ENCODE peak calls at places on chromosomes 7 and 10, in eight cellular contexts. One of them, this sample, is unnamed.

GRCh38 chr7:155945670-155946325 is 133.5 kb upstream of the SHH start:
- DNase-seq in activated CD4-positive, CD25-positive, alpha-beta regulatory T cell treated with anti-CD3 and anti-CD28 coated beads, Interleukin-2, amount 50 U/mL, for 72 hours: no peak
- DNase-seq in CD4-positive, CD25-positive, alpha-beta regulatory T cell: no peak
- DNase-seq in A549: no peak
- DNase-seq in AG08395: no peak
- DNase-seq in keratinocyte: no peak
- DNase-seq in H9: no peak
- DNase-seq in stimulated activated CD4-positive, alpha-beta T cell treated with anti-CD3 and anti-CD28 coated beads, Interleukin-2, amount 100 ng/mL, for 48 hours: no peak
- DNase-seq in this sample: no peak

GRCh38 chr7:155962191-155962967 is 150.1 kb upstream of the SHH start:
- DNase-seq in stimulated activated CD4-positive, alpha-beta T cell treated with anti-CD3 and anti-CD28 coated beads, Interleukin-2, amount 100 ng/mL, for 48 hours: peak
- DNase-seq in A549: peak
- DNase-seq in H9: no peak
- DNase-seq in activated CD4-positive, CD25-positive, alpha-beta regulatory T cell treated with anti-CD3 and anti-CD28 coated beads, Interleukin-2, amount 50 U/mL, for 72 hours: no peak
- DNase-seq in AG08395: no peak
- DNase-seq in keratinocyte: no peak
- DNase-seq in CD4-positive, CD25-positive, alpha-beta regulatory T cell: peak
- DNase-seq in this sample: no peak

GRCh38 chr7:6271694-6272371 is 591 bp downstream of the CYTH3 start:
- DNase-seq in stimulated activated CD4-positive, alpha-beta T cell treated with anti-CD3 and anti-CD28 coated beads, Interleukin-2, amount 100 ng/mL, for 48 hours: no peak
- DNase-seq in A549: peak
- DNase-seq in AG08395: no peak
- DNase-seq in H9: no peak
- DNase-seq in keratinocyte: no peak
- DNase-seq in activated CD4-positive, CD25-positive, alpha-beta regulatory T cell treated with anti-CD3 and anti-CD28 coated beads, Interleukin-2, amount 50 U/mL, for 72 hours: peak
- DNase-seq in CD4-positive, CD25-positive, alpha-beta regulatory T cell: peak
- DNase-seq in this sample: no peak

GRCh38 chr10:75468612-75469011 is 37.2 kb downstream of the LRMDA start:
- DNase-seq in activated CD4-positive, CD25-positive, alpha-beta regulatory T cell treated with anti-CD3 and anti-CD28 coated beads, Interleukin-2, amount 50 U/mL, for 72 hours: no peak
- DNase-seq in stimulated activated CD4-positive, alpha-beta T cell treated with anti-CD3 and anti-CD28 coated beads, Interleukin-2, amount 100 ng/mL, for 48 hours: no peak
- DNase-seq in AG08395: no peak
- DNase-seq in CD4-positive, CD25-positive, alpha-beta regulatory T cell: no peak
- DNase-seq in H9: no peak
- DNase-seq in A549: no peak
- DNase-seq in keratinocyte: no peak
- DNase-seq in this sample: peak

GRCh38 chr7:94779070-94779469 is 123.1 kb upstream of the SGCE start:
- DNase-seq in keratinocyte: no peak
- DNase-seq in CD4-positive, CD25-positive, alpha-beta regulatory T cell: no peak
- DNase-seq in AG08395: no peak
- DNase-seq in activated CD4-positive, CD25-positive, alpha-beta regulatory T cell treated with anti-CD3 and anti-CD28 coated beads, Interleukin-2, amount 50 U/mL, for 72 hours: no peak
- DNase-seq in H9: no peak
- DNase-seq in A549: no peak
- DNase-seq in stimulated activated CD4-positive, alpha-beta T cell treated with anti-CD3 and anti-CD28 coated beads, Interleukin-2, amount 100 ng/mL, for 48 hours: no peak
- DNase-seq in this sample: no peak

GRCh38 chr7:20554072-20554471 is 61.4 kb upstream of the ABCB5 start:
- DNase-seq in H9: no peak
- DNase-seq in CD4-positive, CD25-positive, alpha-beta regulatory T cell: no peak
- DNase-seq in activated CD4-positive, CD25-positive, alpha-beta regulatory T cell treated with anti-CD3 and anti-CD28 coated beads, Interleukin-2, amount 50 U/mL, for 72 hours: no peak
- DNase-seq in A549: no peak
- DNase-seq in AG08395: no peak
- DNase-seq in keratinocyte: no peak
- DNase-seq in stimulated activated CD4-positive, alpha-beta T cell treated with anti-CD3 and anti-CD28 coated beads, Interleukin-2, amount 100 ng/mL, for 48 hours: no peak
- DNase-seq in this sample: no peak

GRCh38 chr7:37251222-37251621 is 197.4 kb downstream of the ELMO1 start:
- DNase-seq in H9: no peak
- DNase-seq in AG08395: no peak
- DNase-seq in stimulated activated CD4-positive, alpha-beta T cell treated with anti-CD3 and anti-CD28 coated beads, Interleukin-2, amount 100 ng/mL, for 48 hours: no peak
- DNase-seq in activated CD4-positive, CD25-positive, alpha-beta regulatory T cell treated with anti-CD3 and anti-CD28 coated beads, Interleukin-2, amount 50 U/mL, for 72 hours: no peak
- DNase-seq in keratinocyte: no peak
- DNase-seq in A549: no peak
- DNase-seq in CD4-positive, CD25-positive, alpha-beta regulatory T cell: no peak
- DNase-seq in this sample: no peak

GRCh38 chr7:48094861-48095293 is 5.8 kb downstream of the UPP1 start:
- DNase-seq in stimulated activated CD4-positive, alpha-beta T cell treated with anti-CD3 and anti-CD28 coated beads, Interleukin-2, amount 100 ng/mL, for 48 hours: no peak
- DNase-seq in AG08395: peak
- DNase-seq in H9: no peak
- DNase-seq in keratinocyte: no peak
- DNase-seq in activated CD4-positive, CD25-positive, alpha-beta regulatory T cell treated with anti-CD3 and anti-CD28 coated beads, Interleukin-2, amount 50 U/mL, for 72 hours: no peak
- DNase-seq in A549: no peak
- DNase-seq in CD4-positive, CD25-positive, alpha-beta regulatory T cell: no peak
- DNase-seq in this sample: no peak

GRCh38 chr10:63273575-63273974 is 140.4 kb downstream of the NRBF2 start:
- DNase-seq in stimulated activated CD4-positive, alpha-beta T cell treated with anti-CD3 and anti-CD28 coated beads, Interleukin-2, amount 100 ng/mL, for 48 hours: no peak
- DNase-seq in AG08395: no peak
- DNase-seq in H9: no peak
- DNase-seq in A549: no peak
- DNase-seq in keratinocyte: no peak
- DNase-seq in activated CD4-positive, CD25-positive, alpha-beta regulatory T cell treated with anti-CD3 and anti-CD28 coated beads, Interleukin-2, amount 50 U/mL, for 72 hours: no peak
- DNase-seq in CD4-positive, CD25-positive, alpha-beta regulatory T cell: peak
- DNase-seq in this sample: no peak

GRCh38 chr7:148472406-148472805 is 118.2 kb upstream of the C7orf33 start:
- DNase-seq in stimulated activated CD4-positive, alpha-beta T cell treated with anti-CD3 and anti-CD28 coated beads, Interleukin-2, amount 100 ng/mL, for 48 hours: no peak
- DNase-seq in CD4-positive, CD25-positive, alpha-beta regulatory T cell: no peak
- DNase-seq in A549: no peak
- DNase-seq in AG08395: no peak
- DNase-seq in H9: no peak
- DNase-seq in activated CD4-positive, CD25-positive, alpha-beta regulatory T cell treated with anti-CD3 and anti-CD28 coated beads, Interleukin-2, amount 50 U/mL, for 72 hours: no peak
- DNase-seq in keratinocyte: no peak
- DNase-seq in this sample: no peak

GRCh38 chr7:92325850-92326249 is 80.1 kb downstream of the ANKIB1 start:
- DNase-seq in CD4-positive, CD25-positive, alpha-beta regulatory T cell: peak
- DNase-seq in activated CD4-positive, CD25-positive, alpha-beta regulatory T cell treated with anti-CD3 and anti-CD28 coated beads, Interleukin-2, amount 50 U/mL, for 72 hours: no peak
- DNase-seq in keratinocyte: no peak
- DNase-seq in H9: no peak
- DNase-seq in stimulated activated CD4-positive, alpha-beta T cell treated with anti-CD3 and anti-CD28 coated beads, Interleukin-2, amount 100 ng/mL, for 48 hours: no peak
- DNase-seq in A549: no peak
- DNase-seq in AG08395: no peak
- DNase-seq in this sample: no peak

GRCh38 chr7:154903083-154903731 is 99.7 kb downstream of the PAXIP1 start:
- DNase-seq in H9: no peak
- DNase-seq in activated CD4-positive, CD25-positive, alpha-beta regulatory T cell treated with anti-CD3 and anti-CD28 coated beads, Interleukin-2, amount 50 U/mL, for 72 hours: no peak
- DNase-seq in A549: no peak
- DNase-seq in keratinocyte: no peak
- DNase-seq in CD4-positive, CD25-positive, alpha-beta regulatory T cell: no peak
- DNase-seq in AG08395: no peak
- DNase-seq in stimulated activated CD4-positive, alpha-beta T cell treated with anti-CD3 and anti-CD28 coated beads, Interleukin-2, amount 100 ng/mL, for 48 hours: no peak
- DNase-seq in this sample: no peak

GRCh38 chr7:6497637-6497905 is 49.8 kb upstream of the DAGLB start:
- DNase-seq in stimulated activated CD4-positive, alpha-beta T cell treated with anti-CD3 and anti-CD28 coated beads, Interleukin-2, amount 100 ng/mL, for 48 hours: no peak
- DNase-seq in A549: no peak
- DNase-seq in H9: no peak
- DNase-seq in AG08395: no peak
- DNase-seq in activated CD4-positive, CD25-positive, alpha-beta regulatory T cell treated with anti-CD3 and anti-CD28 coated beads, Interleukin-2, amount 50 U/mL, for 72 hours: no peak
- DNase-seq in keratinocyte: no peak
- DNase-seq in CD4-positive, CD25-positive, alpha-beta regulatory T cell: no peak
- DNase-seq in this sample: no peak

GRCh38 chr7:20777377-20778062 is 9.2 kb downstream of the SP8 start:
- DNase-seq in keratinocyte: no peak
- DNase-seq in CD4-positive, CD25-positive, alpha-beta regulatory T cell: no peak
- DNase-seq in H9: no peak
- DNase-seq in stimulated activated CD4-positive, alpha-beta T cell treated with anti-CD3 and anti-CD28 coated beads, Interleukin-2, amount 100 ng/mL, for 48 hours: no peak
- DNase-seq in A549: no peak
- DNase-seq in AG08395: no peak
- DNase-seq in activated CD4-positive, CD25-positive, alpha-beta regulatory T cell treated with anti-CD3 and anti-CD28 coated beads, Interleukin-2, amount 50 U/mL, for 72 hours: no peak
- DNase-seq in this sample: no peak

GRCh38 chr10:67697646-67698245 is 1.8 kb upstream of the CTNNA3 start:
- DNase-seq in H9: no peak
- DNase-seq in activated CD4-positive, CD25-positive, alpha-beta regulatory T cell treated with anti-CD3 and anti-CD28 coated beads, Interleukin-2, amount 50 U/mL, for 72 hours: no peak
- DNase-seq in CD4-positive, CD25-positive, alpha-beta regulatory T cell: peak
- DNase-seq in AG08395: peak
- DNase-seq in keratinocyte: no peak
- DNase-seq in A549: peak
- DNase-seq in stimulated activated CD4-positive, alpha-beta T cell treated with anti-CD3 and anti-CD28 coated beads, Interleukin-2, amount 100 ng/mL, for 48 hours: no peak
- DNase-seq in this sample: no peak

GRCh38 chr7:72924417-72924747 is 513 bp upstream of the POM121 start:
- DNase-seq in AG08395: no peak
- DNase-seq in A549: no peak
- DNase-seq in CD4-positive, CD25-positive, alpha-beta regulatory T cell: no peak
- DNase-seq in activated CD4-positive, CD25-positive, alpha-beta regulatory T cell treated with anti-CD3 and anti-CD28 coated beads, Interleukin-2, amount 50 U/mL, for 72 hours: no peak
- DNase-seq in H9: no peak
- DNase-seq in stimulated activated CD4-positive, alpha-beta T cell treated with anti-CD3 and anti-CD28 coated beads, Interleukin-2, amount 100 ng/mL, for 48 hours: no peak
- DNase-seq in keratinocyte: no peak
- DNase-seq in this sample: no peak

GRCh38 chr7:26658698-26659084 is 205.7 kb downstream of the SKAP2 start:
- DNase-seq in stimulated activated CD4-positive, alpha-beta T cell treated with anti-CD3 and anti-CD28 coated beads, Interleukin-2, amount 100 ng/mL, for 48 hours: no peak
- DNase-seq in activated CD4-positive, CD25-positive, alpha-beta regulatory T cell treated with anti-CD3 and anti-CD28 coated beads, Interleukin-2, amount 50 U/mL, for 72 hours: no peak
- DNase-seq in keratinocyte: no peak
- DNase-seq in H9: no peak
- DNase-seq in A549: no peak
- DNase-seq in AG08395: no peak
- DNase-seq in CD4-positive, CD25-positive, alpha-beta regulatory T cell: no peak
- DNase-seq in this sample: no peak

GRCh38 chr10:4109469-4109868 is 324.5 kb upstream of the KLF6 start:
- DNase-seq in keratinocyte: no peak
- DNase-seq in AG08395: no peak
- DNase-seq in CD4-positive, CD25-positive, alpha-beta regulatory T cell: no peak
- DNase-seq in H9: no peak
- DNase-seq in stimulated activated CD4-positive, alpha-beta T cell treated with anti-CD3 and anti-CD28 coated beads, Interleukin-2, amount 100 ng/mL, for 48 hours: no peak
- DNase-seq in activated CD4-positive, CD25-positive, alpha-beta regulatory T cell treated with anti-CD3 and anti-CD28 coated beads, Interleukin-2, amount 50 U/mL, for 72 hours: no peak
- DNase-seq in A549: no peak
- DNase-seq in this sample: no peak

GRCh38 chr7:25032774-25033743 is 53.1 kb upstream of the OSBPL3 start:
- DNase-seq in H9: no peak
- DNase-seq in A549: no peak
- DNase-seq in CD4-positive, CD25-positive, alpha-beta regulatory T cell: no peak
- DNase-seq in AG08395: no peak
- DNase-seq in activated CD4-positive, CD25-positive, alpha-beta regulatory T cell treated with anti-CD3 and anti-CD28 coated beads, Interleukin-2, amount 50 U/mL, for 72 hours: no peak
- DNase-seq in stimulated activated CD4-positive, alpha-beta T cell treated with anti-CD3 and anti-CD28 coated beads, Interleukin-2, amount 100 ng/mL, for 48 hours: no peak
- DNase-seq in keratinocyte: no peak
- DNase-seq in this sample: no peak